ENCODE peak calls at places on chromosomes 3 and 15, in four cellular contexts. V is CD8-positive, alpha-beta T cell; N is sigmoid colon; D is HL-60. E is an unnamed sample.

GRCh38 chr15:39246523-39246922 is 334.4 kb upstream of the THBS1 start:
- DNase-seq in V (no peak), N (no peak), D (no peak), E (no peak)

GRCh38 chr3:67094769-67095168 is 96.7 kb downstream of the KBTBD8 start:
- DNase-seq in V (no peak), N (peak; percentile 63), D (no peak), E (no peak)

GRCh38 chr3:23740517-23741402 is 65.0 kb upstream of the UBE2E1 start:
- DNase-seq in V (no peak), N (no peak), D (peak; percentile 55), E (no peak)

GRCh38 chr15:23687143-23687470 is at the start of gene NDN:
- DNase-seq in V (no peak), N (peak; percentile 70), D (no peak), E (no peak)

GRCh38 chr15:67144609-67145306 is 79.4 kb downstream of the SMAD3 start:
- DNase-seq in V (no peak), N (peak; percentile 45), D (peak; percentile 64), E (no peak)

GRCh38 chr3:182837855-182838454 is 44.7 kb downstream of the ATP11B start:
- DNase-seq in V (no peak), N (no peak), D (peak; percentile 12), E (no peak)

GRCh38 chr3:58874795-58875194 is 175.0 kb downstream of the CFAP20DC start:
- DNase-seq in V (no peak), N (no peak), D (no peak), E (no peak)

GRCh38 chr15:79582650-79583049 is 150.5 kb downstream of the MINAR1 start:
- DNase-seq in V (no peak), N (no peak), D (no peak), E (no peak)

GRCh38 chr3:39095146-39095677 is 12.2 kb downstream of the GORASP1 start:
- DNase-seq in V (no peak), N (no peak), D (no peak), E (no peak)

GRCh38 chr3:47035645-47036044 is 56.2 kb downstream of the NBEAL2 start:
- DNase-seq in V (no peak), N (no peak), D (no peak), E (no peak)

GRCh38 chr3:16130066-16130465 is 44.4 kb upstream of the GALNT15 start:
- DNase-seq in V (no peak), N (no peak), D (no peak), E (no peak)

GRCh38 chr3:177109688-177110087 is 87.6 kb downstream of the TBL1XR1 start:
- DNase-seq in V (no peak), N (no peak), D (no peak), E (no peak)

GRCh38 chr15:47812436-47813109 is 95.3 kb downstream of the SEMA6D start:
- DNase-seq in V (no peak), N (no peak), D (no peak), E (no peak)

GRCh38 chr3:10142707-10143560 is 1.4 kb downstream of the VHL start:
- DNase-seq in V (no peak), N (no peak), D (no peak), E (no peak)

GRCh38 chr3:114504941-114505632 is 211.3 kb downstream of the TIGIT start:
- DNase-seq in V (no peak), N (no peak), D (no peak), E (no peak)

GRCh38 chr3:27431116-27431515 is 53.1 kb downstream of the SLC4A7 start:
- DNase-seq in V (no peak), N (peak; percentile 67), D (no peak), E (no peak)

GRCh38 chr3:49668414-49668797 is 5.7 kb upstream of the APEH start:
- DNase-seq in V (no peak), N (no peak), D (no peak), E (no peak)

DNA sequence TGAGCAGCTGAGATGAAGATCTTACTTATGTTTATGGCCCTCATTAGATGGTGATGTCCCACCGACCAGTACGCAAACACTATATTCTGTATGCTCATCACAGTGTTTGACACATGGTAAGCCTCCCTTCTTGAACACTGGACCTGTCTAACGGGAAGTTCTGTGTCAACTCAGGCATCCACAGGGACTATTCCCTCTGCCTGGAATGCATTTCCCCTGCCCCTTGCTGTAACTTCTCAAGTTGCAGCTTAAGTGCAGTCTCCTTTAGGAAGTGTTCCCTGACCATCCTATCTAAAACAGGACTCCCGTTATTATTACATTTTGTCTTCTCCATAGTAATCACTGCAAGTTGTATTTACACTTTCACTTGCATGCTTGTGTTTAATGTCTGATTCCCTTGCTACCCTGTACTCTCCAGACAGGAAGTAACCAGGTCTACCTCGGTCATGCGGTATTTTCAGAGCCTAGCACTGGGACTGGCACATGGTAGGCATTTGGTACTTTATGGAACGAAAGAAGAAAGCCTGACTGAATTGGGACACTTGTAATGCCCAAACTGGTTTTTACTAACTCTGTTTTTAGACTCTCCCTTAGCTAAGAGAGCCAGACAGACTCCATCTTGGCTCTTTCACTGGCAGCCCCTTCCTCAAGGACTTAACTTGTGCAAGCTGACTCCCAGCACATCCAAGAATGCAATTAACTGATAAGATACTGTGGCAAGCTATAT is 8.7 kb downstream of the DET1 start:
- DNase-seq in V (no peak), N (no peak), D (no peak), E (no peak)
- H3K27ac ChIP-seq in V (no peak overlapping the region), N (no peak overlapping the region), D (no peak overlapping the region), E (no peak overlapping the region)

GRCh38 chr15:73884159-73884558 is 10.8 kb downstream of the TBC1D21 start:
- DNase-seq in V (no peak), N (no peak), D (no peak), E (no peak)
- H3K27me3 ChIP-seq in V (no peaks in the 10 kb centered on the region), N (no peaks in the 10 kb centered on the region), D (peaks cover 6% of the 10 kb centered on the region), E (peaks cover 8% of the 10 kb centered on the region)

GRCh38 chr3:136932978-136933812 is 24.6 kb upstream of the IL20RB start:
- DNase-seq in V (no peak), N (no peak), D (no peak), E (no peak)
- H3K27ac ChIP-seq in V (no peak overlapping the region), N (no peak overlapping the region), D (no peak overlapping the region), E (no peak overlapping the region)

DNA sequence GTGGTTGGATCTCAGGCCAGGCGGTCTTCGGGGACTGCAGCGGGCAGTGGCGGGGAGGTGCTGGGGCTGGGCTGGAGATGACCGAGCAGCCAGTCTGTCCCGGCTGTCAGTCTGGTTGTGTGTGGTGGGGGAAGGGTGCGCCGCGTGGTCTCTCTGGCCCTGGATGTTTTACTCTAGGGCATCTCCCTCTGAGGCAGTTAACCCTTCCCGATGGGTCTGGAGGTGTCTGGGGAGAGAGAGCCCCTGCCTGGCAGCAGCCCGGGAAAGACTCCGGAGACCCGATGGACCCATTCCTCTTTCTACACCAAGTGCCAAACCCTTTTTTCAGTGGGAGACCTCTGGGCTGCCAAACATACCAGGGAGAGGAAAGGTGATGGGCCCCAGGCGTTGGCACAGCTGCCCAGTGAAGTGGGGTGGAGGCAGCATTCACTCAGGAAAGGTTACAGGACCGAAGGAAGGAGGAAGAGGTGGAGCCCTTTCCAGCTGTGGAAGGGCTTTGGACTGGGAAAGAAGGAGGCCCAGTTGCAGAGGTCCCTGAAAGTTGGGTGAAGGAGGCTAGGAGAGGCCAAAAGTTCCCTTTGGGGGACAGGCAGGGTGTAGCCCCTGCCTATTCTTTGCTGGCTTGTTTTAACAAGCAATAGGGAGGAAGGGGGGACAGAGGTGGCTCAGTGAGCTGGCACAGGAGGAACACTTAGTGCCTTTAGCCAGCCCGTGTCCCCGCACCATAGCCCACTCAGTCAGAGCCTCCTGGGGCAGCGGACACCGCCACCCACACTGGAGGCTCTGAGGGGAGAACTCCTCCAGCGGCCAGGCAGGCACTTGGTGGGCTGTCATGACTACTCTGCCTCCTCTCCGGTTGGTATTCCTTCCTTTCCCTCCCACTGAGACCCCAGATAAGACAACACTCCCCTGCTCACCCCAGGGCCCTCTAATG is 2.7 kb upstream of the BAHD1 start:
- DNase-seq in V (no peak), N (no peak), D (no peak), E (no peak)
- H3K27me3 ChIP-seq in V (peaks cover 13% of the 10 kb centered on the region), N (peaks cover 25% of the 10 kb centered on the region), D (peaks cover 25% of the 10 kb centered on the region), E (peaks cover 24% of the 10 kb centered on the region)

GRCh38 chr15:63439536-63440264 is 58.1 kb upstream of the CA12 start:
- DNase-seq in V (no peak), N (no peak), D (no peak), E (no peak)

GRCh38 chr15:63442080-63442479 is 60.4 kb upstream of the CA12 start:
- DNase-seq in V (peak; percentile 46), N (no peak), D (no peak), E (no peak)

GRCh38 chr15:63440756-63441155 is 59.1 kb upstream of the CA12 start:
- DNase-seq in V (no peak), N (no peak), D (no peak), E (no peak)

GRCh38 chr15:63441266-63441665 is 59.6 kb upstream of the CA12 start:
- DNase-seq in V (no peak), N (no peak), D (no peak), E (no peak)

GRCh38 chr15:63440265-63440648 is 58.6 kb upstream of the CA12 start:
- DNase-seq in V (no peak), N (no peak), D (no peak), E (no peak)
- H3K27ac ChIP-seq in V (no peak overlapping the region), N (no peak overlapping the region), D (no peak overlapping the region), E (peak overlapping the region; percentile 11)

DNA sequence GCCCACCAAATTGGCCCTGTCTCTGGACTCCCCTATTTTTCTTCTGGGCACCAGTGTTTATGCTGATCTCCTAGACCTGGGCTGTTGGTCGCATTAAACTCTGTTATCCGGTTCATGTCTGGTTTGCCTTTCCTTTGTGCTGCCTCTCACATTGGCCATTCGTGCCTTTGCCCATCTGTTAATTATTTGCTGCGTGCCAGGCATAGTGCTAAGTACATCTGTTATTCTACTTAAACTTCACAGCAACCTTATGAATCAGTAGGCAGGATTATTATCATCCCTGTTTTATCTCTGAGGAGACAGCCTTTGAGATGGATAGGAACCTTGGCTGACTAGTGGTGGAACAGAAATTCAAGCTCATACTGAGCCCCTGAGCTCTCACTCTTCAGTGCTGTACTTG is 76.0 kb downstream of the THSD4 start:
- DNase-seq in V (no peak), N (no peak), D (no peak), E (no peak)
- H3K27me3 ChIP-seq in V (no peaks in the 10 kb centered on the region), N (no peaks in the 10 kb centered on the region), D (no peaks in the 10 kb centered on the region), E (no peaks in the 10 kb centered on the region)

E was measured in CD4-positive, alpha-beta T cell.